ENCODE peak calls at places on chromosomes 12 and 14, in four cellular contexts. Y, S, Z and N are unnamed samples.
A peak's percentile ranks its signal among the peaks of the same experiment; 100 is the strongest.

GRCh38 chr14:99792551-99793212 is 531 bp upstream of the EML1 start:
- DNase-seq in Z (no peak), Y (no peak), S (no peak), N (no peak)

GRCh38 chr12:43692064-43692463 is 66.5 kb downstream of the PUS7L start:
- DNase-seq in S (no peak), Y (no peak), Z (no peak), N (no peak)

GRCh38 chr14:65949711-65950516 is 536.3 kb upstream of the CCDC196 start:
- DNase-seq in S (peak; percentile 54), Z (peak; percentile 39), Y (no peak), N (no peak)

GRCh38 chr14:88983755-88984154 is 159.3 kb downstream of the TTC8 start:
- DNase-seq in Y (peak; percentile 57), Z (no peak), S (no peak), N (peak; percentile 87)

GRCh38 chr12:65597527-65597926 is 226.8 kb upstream of the HMGA2 start:
- DNase-seq in Y (no peak), S (no peak), Z (no peak), N (no peak)

GRCh38 chr14:93231129-93231979 is 24.3 kb downstream of the UBR7 start:
- DNase-seq in Y (peak; percentile 78), Z (peak; percentile 25), S (no peak), N (no peak)

GRCh38 chr12:107372229-107372658 is 278.9 kb upstream of the CRY1 start:
- DNase-seq in S (peak; percentile 22), Z (no peak), Y (no peak), N (no peak)

GRCh38 chr12:38886064-38886463 is 19.3 kb downstream of the CPNE8 start:
- DNase-seq in S (no peak), Z (no peak), Y (no peak), N (no peak)

GRCh38 chr14:94027566-94028449 is 1.7 kb downstream of the OTUB2 start:
- DNase-seq in Y (no peak), Z (no peak), S (peak; percentile 28), N (no peak)

GRCh38 chr14:32779845-32780244 is 158.8 kb upstream of the NPAS3 start:
- DNase-seq in Z (no peak), Y (no peak), S (no peak), N (no peak)

GRCh38 chr14:101501858-101502615 is 59.3 kb upstream of the DIO3 start:
- DNase-seq in Z (no peak), Y (no peak), S (no peak), N (no peak)

GRCh38 chr12:107917912-107918800 is 143.7 kb downstream of the ASCL4 start:
- DNase-seq in Z (no peak), Y (peak; percentile 54), S (peak; percentile 46), N (no peak)

GRCh38 chr14:64731141-64731581 is 26.9 kb downstream of the PLEKHG3 start:
- DNase-seq in Y (no peak), S (no peak), Z (no peak), N (no peak)

GRCh38 chr12:12398026-12398859 is 41.4 kb downstream of the BORCS5 start:
- DNase-seq in Z (peak; percentile 48), S (no peak), Y (peak; percentile 90), N (peak; percentile 89)

GRCh38 chr12:133206390-133206789 is 25.1 kb downstream of the ZNF268 start:
- DNase-seq in Z (no peak), Y (no peak), S (no peak), N (no peak)

GRCh38 chr12:133201888-133202287 is 20.6 kb downstream of the ZNF268 start:
- DNase-seq in Z (no peak), Y (no peak), S (no peak), N (no peak)

GRCh38 chr12:133202493-133203343 is 21.4 kb downstream of the ZNF268 start:
- DNase-seq in S (no peak), Y (no peak), Z (no peak), N (no peak)

GRCh38 chr12:133203344-133204263 is 22.3 kb downstream of the ZNF268 start:
- DNase-seq in Z (no peak), Y (no peak), S (no peak), N (no peak)

GRCh38 chr12:133204264-133204603 is 22.9 kb downstream of the ZNF268 start:
- DNase-seq in Y (no peak), Z (no peak), S (no peak), N (no peak)
- H3K9me3 ChIP-seq in Y (peaks cover 87% of the 10 kb centered on the region), Z (peaks cover 98% of the 10 kb centered on the region), S (peaks cover 8% of the 10 kb centered on the region), N (peaks cover 38% of the 10 kb centered on the region)

GRCh38 chr14:50225067-50225973 is 6.1 kb downstream of the SOS2 start:
- DNase-seq in S (peak; percentile 72), Y (no peak), Z (peak; percentile 51), N (peak; percentile 36)
- H3K4me3 ChIP-seq in S (peak overlapping the region; percentile 11), Y (no peak overlapping the region), Z (no peak overlapping the region), N (no peak overlapping the region)

GRCh38 chr14:34345718-34346465 is 116.1 kb downstream of the SPTSSA start:
- DNase-seq in Z (no peak), S (no peak), Y (no peak), N (no peak)
- H3K9me3 ChIP-seq in Z (no peaks in the 10 kb centered on the region), S (no peaks in the 10 kb centered on the region), Y (no peaks in the 10 kb centered on the region), N (peaks cover 7% of the 10 kb centered on the region)

DNA sequence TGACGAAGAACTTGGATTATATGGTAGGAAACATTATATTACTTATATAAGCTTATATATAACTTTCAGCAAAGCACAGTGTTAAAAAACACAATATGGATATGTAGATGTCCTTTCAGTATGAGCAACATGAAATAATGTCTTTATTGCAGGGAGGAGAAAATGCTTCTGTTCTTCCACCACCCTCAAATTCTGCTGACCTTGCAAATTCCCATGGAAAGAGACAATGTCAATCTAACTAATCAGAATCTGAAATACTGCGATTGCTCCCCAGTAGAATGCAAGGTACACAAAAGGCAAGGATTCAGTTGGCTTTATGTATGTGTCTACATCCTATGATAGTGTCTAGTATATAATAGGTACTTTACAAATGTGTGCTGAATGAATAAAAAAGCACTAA is 26.4 kb downstream of the MGAT4C start:
- DNase-seq in Z (no peak), S (no peak), Y (no peak), N (no peak)
- H3K4me3 ChIP-seq in Z (no peak overlapping the region), S (no peak overlapping the region), Y (no peak overlapping the region), N (no peak overlapping the region)

GRCh38 chr12:54929998-54930397 is 54.6 kb downstream of the TESPA1 start:
- DNase-seq in Z (no peak), S (no peak), Y (no peak), N (no peak)

GRCh38 chr12:54926246-54926645 is 58.3 kb downstream of the TESPA1 start:
- DNase-seq in Y (no peak), Z (no peak), S (no peak), N (no peak)

GRCh38 chr12:54925319-54925718 is 59.2 kb downstream of the TESPA1 start:
- DNase-seq in Z (no peak), S (no peak), Y (no peak), N (no peak)
- H3K9me3 ChIP-seq in Z (peaks cover 2% of the 10 kb centered on the region), S (no peaks in the 10 kb centered on the region), Y (no peaks in the 10 kb centered on the region), N (no peaks in the 10 kb centered on the region)